ENCODE peak calls at places on chromosome 3, in seven cellular contexts. C is ascending aorta, Y is sciatic nerve, W is SK-N-SH, G is NCI-H1092 treated with DMSO at 0.1 percent for 48 hours, U is cardiac fibroblast, F is mucosa of gallbladder. M is an unnamed sample.

GRCh38 chr3:183116051-183116614 is 16.8 kb upstream of the MCCC1 start:
- DNase-seq in F (peak), Y (no peak), W (peak), C (no peak), G (peak), U (no peak), M (no peak)

GRCh38 chr3:150897592-150897991 is 7.6 kb downstream of the MINDY4B start:
- DNase-seq in G (no peak), C (no peak), Y (no peak), F (no peak), W (no peak), U (no peak), M (no peak)

GRCh38 chr3:188220097-188220788 is 66.3 kb downstream of the LPP start:
- DNase-seq in G (no peak), Y (no peak), F (no peak), C (no peak), W (no peak), U (peak), M (no peak)

GRCh38 chr3:52022323-52023100 is 26.8 kb upstream of the RPL29 start:
- DNase-seq in G (no peak), C (no peak), U (no peak), W (no peak), Y (no peak), F (no peak), M (peak)

GRCh38 chr3:45026038-45026437 is at the start of gene CLEC3B:
- DNase-seq in F (peak), U (peak), C (no peak), G (no peak), W (no peak), Y (peak), M (peak)

GRCh38 chr3:40079845-40080240 is 229.7 kb upstream of the EIF1B start:
- DNase-seq in G (no peak), U (peak), F (no peak), Y (no peak), C (no peak), W (no peak), M (peak)

GRCh38 chr3:112746675-112747276 is 99.9 kb downstream of the CD200R1L start:
- DNase-seq in C (no peak), F (no peak), U (peak), W (no peak), Y (no peak), G (no peak), M (no peak)

GRCh38 chr3:74413547-74414241 is 200.8 kb downstream of the CNTN3 start:
- DNase-seq in W (no peak), Y (no peak), F (no peak), U (no peak), C (no peak), G (no peak), M (no peak)

GRCh38 chr3:107632576-107632975 is 109.8 kb downstream of the BBX start:
- DNase-seq in F (no peak), C (no peak), U (no peak), G (no peak), Y (no peak), W (no peak), M (no peak)

GRCh38 chr3:25084016-25084415 is 344.0 kb upstream of the RARB start:
- DNase-seq in G (no peak), W (no peak), U (no peak), C (no peak), F (no peak), Y (no peak), M (no peak)

GRCh38 chr3:130786306-130786705 is 39.7 kb upstream of the PIK3R4 start:
- DNase-seq in F (no peak), C (no peak), Y (no peak), W (no peak), U (no peak), G (no peak), M (no peak)

GRCh38 chr3:105260385-105260784 is 106.3 kb upstream of the ALCAM start:
- DNase-seq in Y (no peak), G (no peak), W (no peak), U (peak), F (no peak), C (no peak), M (no peak)

GRCh38 chr3:25483456-25483855 is 55.4 kb downstream of the RARB start:
- DNase-seq in G (no peak), F (peak), Y (no peak), W (peak), C (no peak), U (peak), M (no peak)

GRCh38 chr3:141240290-141241247 is 8.9 kb downstream of the PXYLP1 start:
- DNase-seq in Y (no peak), G (peak), U (peak), F (no peak), W (peak), C (no peak), M (peak)

GRCh38 chr3:141331370-141332318 is 36.7 kb upstream of the ZBTB38 start:
- DNase-seq in F (peak), Y (peak), G (no peak), C (peak), W (no peak), U (peak), M (peak)

GRCh38 chr3:43754316-43754715 is 63.6 kb downstream of the ABHD5 start:
- DNase-seq in U (peak), G (no peak), C (no peak), W (no peak), Y (no peak), F (no peak), M (peak)

GRCh38 chr3:168559012-168559411 is 463.3 kb upstream of the GOLIM4 start:
- DNase-seq in W (no peak), F (no peak), C (no peak), G (no peak), Y (no peak), U (no peak), M (no peak)

GRCh38 chr3:64995857-64996564 is 308.2 kb upstream of the ADAMTS9 start:
- DNase-seq in U (no peak), F (no peak), Y (no peak), W (no peak), G (no peak), C (no peak), M (no peak)

GRCh38 chr3:47961815-47962606 is 54.2 kb downstream of the MAP4 start:
- DNase-seq in W (peak), F (peak), C (no peak), U (no peak), G (no peak), Y (no peak), M (peak)

GRCh38 chr3:28544236-28544635 is 195.6 kb upstream of the AZI2 start:
- DNase-seq in U (no peak), C (no peak), F (no peak), W (no peak), Y (no peak), G (peak), M (no peak)

GRCh38 chr3:45968149-45968548 is 24.9 kb downstream of the CXCR6 start:
- DNase-seq in U (no peak), Y (no peak), G (no peak), W (no peak), F (no peak), C (no peak), M (no peak)

M was measured in AG08395.